ENCODE peak calls at places on chromosomes 3 and 15, in seven cellular contexts. J is HepG2, F is HCT116, P is K562, M is SK-N-SH, U is H1, K is GM12878. S is an unnamed sample.
A peak's percentile ranks its signal among the peaks of the same experiment; 100 is the strongest.

GRCh38 chr3:86937306-86937791 is 53.6 kb downstream of the VGLL3 start:
- DNase-seq in J (no peak), K (no peak), M (no peak), F (no peak), U (no peak), P (no peak), S (no peak)

GRCh38 chr3:52971895-52972294 is 74.0 kb downstream of the SFMBT1 start:
- DNase-seq in U (no peak), M (no peak), J (no peak), F (no peak), P (no peak), K (no peak), S (no peak)

GRCh38 chr3:168877899-168878298 is 782.2 kb upstream of the GOLIM4 start:
- DNase-seq in F (no peak), M (no peak), K (no peak), U (no peak), J (no peak), P (no peak), S (peak; percentile 81)

GRCh38 chr3:136893848-136894443 is 31.9 kb downstream of the NCK1 start:
- DNase-seq in J (peak; percentile 12), P (no peak), M (no peak), K (no peak), F (no peak), U (no peak), S (no peak)

GRCh38 chr3:190193210-190193609 is 72.5 kb upstream of the P3H2 start:
- DNase-seq in J (no peak), M (no peak), P (no peak), U (no peak), F (no peak), K (no peak), S (no peak)

GRCh38 chr3:73432021-73432722 is 192.6 kb downstream of the PDZRN3 start:
- DNase-seq in P (peak; percentile 37), M (peak; percentile 68), U (no peak), K (no peak), F (peak; percentile 15), J (peak; percentile 53), S (peak; percentile 55)

GRCh38 chr15:61112231-61112630 is 116.9 kb downstream of the RORA start:
- DNase-seq in U (no peak), J (no peak), K (no peak), M (no peak), P (no peak), F (no peak), S (no peak)

GRCh38 chr3:117793684-117794304 is 1084.2 kb downstream of the TUSC7 start:
- DNase-seq in M (no peak), P (no peak), U (no peak), J (no peak), K (no peak), F (no peak), S (no peak)

GRCh38 chr3:111715911-111716523 is 120.9 kb upstream of the ZBED2 start:
- DNase-seq in P (peak; percentile 36), M (peak; percentile 53), F (no peak), U (no peak), J (peak; percentile 47), K (no peak), S (peak; percentile 41)

GRCh38 chr3:18791752-18792151 is 356.6 kb upstream of the KCNH8 start:
- DNase-seq in K (no peak), M (no peak), F (no peak), P (no peak), U (no peak), J (no peak), S (no peak)

GRCh38 chr3:18795078-18795477 is 353.2 kb upstream of the KCNH8 start:
- DNase-seq in U (no peak), F (no peak), P (no peak), K (no peak), J (no peak), M (no peak), S (no peak)

GRCh38 chr3:18786924-18787323 is 361.4 kb upstream of the KCNH8 start:
- DNase-seq in K (no peak), J (no peak), U (no peak), M (no peak), P (no peak), F (no peak), S (no peak)

GRCh38 chr3:18789734-18790133 is 358.6 kb upstream of the KCNH8 start:
- DNase-seq in P (no peak), K (no peak), M (no peak), J (no peak), F (no peak), U (no peak), S (no peak)

GRCh38 chr3:18790384-18790783 is 357.9 kb upstream of the KCNH8 start:
- DNase-seq in F (no peak), U (no peak), P (no peak), J (no peak), M (no peak), K (no peak), S (no peak)
- TF ChIP-seq JUND in F (no peak), U (no peak), P (no peak), J (no peak), M (no peak), K (no peak), S (no peak)

GRCh38 chr15:96331141-96331941 is 841 bp downstream of the NR2F2 start:
- DNase-seq in U (no peak), M (peak; percentile 76), F (no peak), K (no peak), J (no peak), P (peak; percentile 64), S (peak; percentile 91)
- TF ChIP-seq JUND in U (no peak), M (no peak), F (no peak), K (no peak), J (no peak), P (no peak), S (no peak)

GRCh38 chr3:4271834-4272233 is 31.3 kb upstream of the SETMAR start:
- DNase-seq in P (peak; percentile 44), F (peak; percentile 19), M (peak; percentile 20), K (no peak), U (no peak), J (peak; percentile 8), S (no peak)
- TF ChIP-seq JUND in P (no peak), F (no peak), M (no peak), K (no peak), U (no peak), J (no peak), S (no peak)

GRCh38 chr15:71221417-71221816 is 106.1 kb downstream of the THSD4 start:
- DNase-seq in J (no peak), U (no peak), K (no peak), M (no peak), P (no peak), F (no peak), S (no peak)

GRCh38 chr15:71218272-71218805 is 103.1 kb downstream of the THSD4 start:
- DNase-seq in P (no peak), K (no peak), M (no peak), F (no peak), U (no peak), J (no peak), S (peak; percentile 31)

GRCh38 chr15:71220828-71221227 is 105.6 kb downstream of the THSD4 start:
- DNase-seq in F (no peak), U (no peak), J (no peak), P (no peak), M (no peak), K (no peak), S (no peak)

GRCh38 chr15:71219101-71219500 is 103.8 kb downstream of the THSD4 start:
- DNase-seq in M (no peak), P (no peak), F (no peak), K (no peak), J (no peak), U (no peak), S (no peak)

GRCh38 chr15:71219646-71220045 is 104.4 kb downstream of the THSD4 start:
- DNase-seq in U (no peak), J (no peak), K (no peak), P (no peak), F (no peak), M (no peak), S (no peak)
- TF ChIP-seq JUND in U (no peak), J (no peak), K (no peak), P (no peak), F (no peak), M (no peak), S (no peak)

GRCh38 chr3:100556656-100557310 is 52.6 kb upstream of the ADGRG7 start:
- DNase-seq in J (no peak), U (no peak), F (no peak), K (no peak), M (no peak), P (no peak), S (no peak)
- TF ChIP-seq JUND in J (no peak), U (no peak), F (no peak), K (no peak), M (peak; percentile 32), P (no peak), S (no peak)

DNA sequence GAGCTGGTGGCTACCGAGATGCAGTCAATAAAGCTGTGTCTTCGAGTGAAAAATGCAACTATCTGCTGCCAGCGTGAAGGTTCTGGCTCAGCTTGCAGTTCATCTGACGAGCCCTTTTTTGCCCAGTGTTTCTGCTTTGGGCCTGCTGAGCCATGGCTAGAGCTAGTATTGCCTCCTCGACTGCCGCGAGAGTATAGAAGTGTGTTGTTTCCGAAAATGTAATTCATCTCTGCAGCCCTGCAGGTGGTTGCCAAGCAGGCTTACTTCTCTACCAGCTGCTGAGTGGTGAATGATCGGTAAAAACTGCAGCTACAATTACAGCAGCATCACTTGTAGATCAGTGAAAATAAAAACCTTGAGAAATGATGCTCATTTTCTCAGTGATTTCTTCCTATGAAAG is 114.8 kb downstream of the DLG1 start:
- DNase-seq in F (no peak), J (no peak), P (no peak), K (no peak), M (no peak), U (no peak), S (no peak)
- TF ChIP-seq JUND in F (no peak), J (no peak), P (no peak), K (no peak), M (no peak), U (no peak), S (no peak)

GRCh38 chr3:128734523-128735189 is 8.7 kb downstream of the RAB7A start:
- DNase-seq in K (no peak), U (no peak), M (no peak), J (no peak), P (no peak), F (no peak), S (no peak)

GRCh38 chr3:128736598-128736997 is 10.6 kb downstream of the RAB7A start:
- DNase-seq in F (no peak), P (no peak), K (no peak), J (no peak), M (no peak), U (no peak), S (no peak)

GRCh38 chr3:128730521-128730920 is 4.5 kb downstream of the RAB7A start:
- DNase-seq in K (no peak), M (no peak), P (no peak), U (no peak), J (no peak), F (no peak), S (no peak)

GRCh38 chr3:128735287-128735686 is 9.3 kb downstream of the RAB7A start:
- DNase-seq in M (no peak), J (no peak), K (no peak), F (no peak), U (no peak), P (no peak), S (no peak)

GRCh38 chr3:128735884-128736283 is 9.9 kb downstream of the RAB7A start:
- DNase-seq in M (no peak), J (no peak), F (no peak), U (no peak), K (no peak), P (no peak), S (no peak)
- TF ChIP-seq JUND in M (no peak), J (no peak), F (no peak), U (no peak), K (no peak), P (no peak), S (no peak)

GRCh38 chr3:138450704-138451424 is 16.4 kb downstream of the ESYT3 start:
- DNase-seq in K (no peak), P (no peak), J (no peak), U (no peak), M (no peak), F (no peak), S (no peak)
- TF ChIP-seq JUND in K (no peak), P (no peak), J (no peak), U (no peak), M (no peak), F (no peak), S (no peak)